ENCODE peak calls at places on chromosomes 13 and 19, in four cellular contexts. G is adrenal gland, T is H54, H is spleen. I is an unnamed sample.

GRCh38 chr19:18397242-18398202 is at the start of gene LRRC25:
- DNase-seq in G (peak), T (no peak), H (peak), I (no peak)

GRCh38 chr13:114067886-114068722 is 64.3 kb downstream of the RASA3 start:
- DNase-seq in G (peak), T (no peak), H (no peak), I (no peak)

GRCh38 chr13:28408235-28408848 is 86.6 kb downstream of the FLT1 start:
- DNase-seq in G (peak), T (no peak), H (peak), I (peak)

GRCh38 chr13:38687246-38688229 is 661 bp downstream of the FREM2 start:
- DNase-seq in G (no peak), T (no peak), H (no peak), I (no peak)

GRCh38 chr19:45999653-46000121 is 4.4 kb downstream of the CCDC61 start:
- DNase-seq in G (no peak), T (no peak), H (no peak), I (peak)

GRCh38 chr13:66546534-66547379 is 683.4 kb downstream of the PCDH9 start:
- DNase-seq in G (no peak), T (no peak), H (no peak), I (no peak)

GRCh38 chr13:46327256-46327655 is 59.8 kb downstream of the RUBCNL start:
- DNase-seq in G (no peak), T (no peak), H (no peak), I (peak)

GRCh38 chr13:79385694-79386093 is 20.4 kb downstream of the RBM26 start:
- DNase-seq in G (no peak), T (no peak), H (no peak), I (peak)

GRCh38 chr13:37198629-37199028 is 93.2 kb upstream of the CSNK1A1L start:
- DNase-seq in G (no peak), T (no peak), H (no peak), I (no peak)

GRCh38 chr13:60700994-60701393 is 304.0 kb downstream of the TDRD3 start:
- DNase-seq in G (no peak), T (no peak), H (no peak), I (no peak)

GRCh38 chr13:102517959-102518358 is 78.8 kb upstream of the TPP2 start:
- DNase-seq in G (no peak), T (no peak), H (no peak), I (no peak)

GRCh38 chr19:610801-611505 is 21.3 kb downstream of the HCN2 start:
- DNase-seq in G (peak), T (peak), H (peak), I (peak)

GRCh38 chr13:44223785-44224432 is 149.7 kb upstream of the SERP2 start:
- DNase-seq in G (no peak), T (no peak), H (no peak), I (no peak)

GRCh38 chr13:109840201-109840892 is 54.0 kb upstream of the IRS2 start:
- DNase-seq in G (no peak), T (peak), H (no peak), I (no peak)

GRCh38 chr13:28117689-28118377 is 17.5 kb upstream of the FLT3 start:
- DNase-seq in G (peak), T (no peak), H (no peak), I (peak)

GRCh38 chr13:25372275-25373081 is 704 bp downstream of the ATP8A2 start:
- DNase-seq in G (no peak), T (no peak), H (no peak), I (peak)

GRCh38 chr13:60398438-60398891 is 1.4 kb downstream of the TDRD3 start:
- DNase-seq in G (no peak), T (no peak), H (no peak), I (peak)

GRCh38 chr13:101979825-101980224 is 422.0 kb downstream of the FGF14 start:
- DNase-seq in G (no peak), T (no peak), H (no peak), I (no peak)

GRCh38 chr19:5294403-5295160 is 46.0 kb downstream of the PTPRS start:
- DNase-seq in G (no peak), T (no peak), H (no peak), I (no peak)

GRCh38 chr13:94228781-94229180 is 250.7 kb downstream of the DCT start:
- DNase-seq in G (no peak), T (no peak), H (no peak), I (no peak)

GRCh38 chr19:39397360-39398296 is 6.5 kb downstream of the MED29 start:
- DNase-seq in G (peak), T (peak), H (peak), I (peak)
- TF ChIP-seq POLR2A in G (no peak), T (no peak), H (peak), I (no peak)

DNA sequence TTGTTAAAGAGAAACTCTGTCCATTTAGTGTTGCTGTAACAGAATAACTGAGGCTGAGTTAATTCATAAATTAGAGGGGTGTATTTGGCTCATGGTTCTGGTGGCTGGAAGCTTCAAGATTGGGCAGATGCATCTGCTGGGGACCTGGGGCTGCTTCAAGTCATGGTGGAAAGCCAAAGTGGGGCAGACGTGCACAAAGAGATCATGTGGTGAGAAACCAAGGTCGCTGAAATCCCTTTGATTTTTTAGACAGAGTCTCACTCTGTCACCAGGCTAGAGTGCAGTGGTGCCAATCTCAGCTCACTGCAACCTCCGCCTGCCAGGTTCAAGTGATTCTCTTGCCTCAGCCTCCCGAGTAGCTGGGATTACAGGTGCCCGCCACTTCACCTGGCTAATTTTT is 46.0 kb downstream of the RCBTB2 start:
- DNase-seq in G (no peak), T (no peak), H (no peak), I (no peak)
- TF ChIP-seq POLR2A in G (no peak), T (no peak), H (no peak), I (no peak)

GRCh38 chr19:38122402-38123093 is 101.5 kb downstream of the DPF1 start:
- DNase-seq in G (no peak), T (no peak), H (no peak), I (no peak)
- TF ChIP-seq POLR2A in G (no peak), T (no peak), H (no peak), I (no peak)

DNA sequence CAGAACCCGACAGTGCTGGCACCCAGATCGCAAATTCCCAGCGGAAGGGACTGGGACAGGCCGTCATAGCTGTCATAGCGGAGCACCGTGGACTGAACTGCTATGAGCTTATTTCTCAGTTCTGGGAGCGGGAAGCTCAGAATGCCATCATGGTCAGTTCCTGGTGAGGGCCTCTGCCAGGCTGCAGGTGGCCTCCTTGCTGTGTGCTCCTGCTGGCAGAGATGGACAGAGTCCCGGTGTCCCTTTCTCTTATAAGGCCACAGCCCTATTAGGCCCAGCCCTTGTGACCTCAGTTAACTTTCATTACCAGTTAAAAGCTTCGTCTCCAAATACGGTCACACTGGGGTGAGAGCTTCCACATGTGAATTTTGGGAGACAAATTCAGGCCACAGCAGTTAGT is 4.6 kb downstream of the ZNF444 start:
- DNase-seq in G (no peak), T (no peak), H (no peak), I (no peak)
- TF ChIP-seq POLR2A in G (no peak), T (no peak), H (no peak), I (no peak)

DNA sequence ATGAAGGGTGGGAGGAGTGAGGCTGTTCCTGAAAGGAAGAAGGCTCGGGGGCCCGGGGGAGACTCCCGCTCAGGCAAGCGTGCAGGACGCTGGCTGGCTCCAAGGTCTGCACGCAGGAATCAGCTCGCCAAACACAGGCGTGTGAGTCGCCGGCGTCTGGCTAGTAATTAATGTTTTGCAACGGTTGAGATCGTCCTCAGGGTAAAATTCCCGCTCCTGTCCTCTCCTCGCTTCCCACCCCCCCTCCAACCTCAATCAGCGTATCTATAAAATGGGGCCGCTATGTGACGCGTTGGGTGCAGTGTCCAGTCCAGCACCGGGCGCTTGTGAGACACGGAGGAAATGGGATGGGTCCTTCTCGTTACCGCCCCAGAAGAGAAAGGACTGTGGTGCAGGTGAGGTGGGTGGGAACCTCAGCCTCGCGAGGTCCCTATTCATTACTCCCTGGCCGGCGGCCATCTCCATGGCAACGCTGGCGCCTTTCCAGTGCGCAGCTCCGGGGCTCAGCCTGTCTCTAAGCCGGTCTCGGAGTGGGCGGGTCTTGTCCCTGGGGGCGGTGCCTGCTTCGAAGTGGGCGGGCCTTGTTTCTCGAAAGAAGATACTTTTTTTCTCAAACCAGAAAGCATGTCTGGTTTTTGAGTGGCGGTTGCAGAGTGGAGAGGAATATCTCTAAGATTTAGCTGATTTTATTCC is 6.5 kb upstream of the ZNF579 start:
- DNase-seq in G (peak), T (peak), H (peak), I (peak)
- TF ChIP-seq POLR2A in G (no peak), T (no peak), H (no peak), I (no peak)

GRCh38 chr13:49444517-49445395 is 682 bp downstream of the SETDB2 start:
- DNase-seq in G (no peak), T (no peak), H (no peak), I (peak)
- TF ChIP-seq POLR2A in G (peak), T (no peak), H (no peak), I (peak)

GRCh38 chr19:16575282-16575681 is 3.1 kb upstream of the SLC35E1 start:
- DNase-seq in G (no peak), T (no peak), H (no peak), I (no peak)
- TF ChIP-seq POLR2A in G (no peak), T (no peak), H (no peak), I (no peak)

I was measured in erythroblast.